ENCODE peak calls at places on chromosomes 13 and 19, in five cellular contexts. One of them, this sample, is unnamed.

GRCh38 chr13:43057653-43058317 is 34.4 kb downstream of the DNAJC15 start:
- DNase-seq in NCI-H1417 treated with DMSO at 0.1 percent for 48 hours: no peak
- DNase-seq in T-helper 1 cell: peak; percentile 55
- DNase-seq in astrocyte of the spinal cord: peak; percentile 92
- DNase-seq in activated T-cell treated with anti-CD3 and anti-CD28 coated beads for 1 hour: no peak
- DNase-seq in this sample: peak; percentile 25

GRCh38 chr13:37775871-37776270 is 93.7 kb downstream of the TRPC4 start:
- DNase-seq in NCI-H1417 treated with DMSO at 0.1 percent for 48 hours: no peak
- DNase-seq in T-helper 1 cell: no peak
- DNase-seq in astrocyte of the spinal cord: peak; percentile 47
- DNase-seq in activated T-cell treated with anti-CD3 and anti-CD28 coated beads for 1 hour: no peak
- DNase-seq in this sample: no peak

GRCh38 chr13:20412761-20413355 is 112.8 kb downstream of the CRYL1 start:
- DNase-seq in NCI-H1417 treated with DMSO at 0.1 percent for 48 hours: no peak
- DNase-seq in T-helper 1 cell: no peak
- DNase-seq in astrocyte of the spinal cord: no peak
- DNase-seq in activated T-cell treated with anti-CD3 and anti-CD28 coated beads for 1 hour: no peak
- DNase-seq in this sample: no peak

GRCh38 chr13:112911883-112912282 is 57.1 kb upstream of the MCF2L start:
- DNase-seq in NCI-H1417 treated with DMSO at 0.1 percent for 48 hours: no peak
- DNase-seq in T-helper 1 cell: no peak
- DNase-seq in astrocyte of the spinal cord: no peak
- DNase-seq in activated T-cell treated with anti-CD3 and anti-CD28 coated beads for 1 hour: no peak
- DNase-seq in this sample: no peak

GRCh38 chr19:15234525-15235130 is 2.4 kb upstream of the EPHX3 start:
- DNase-seq in NCI-H1417 treated with DMSO at 0.1 percent for 48 hours: no peak
- DNase-seq in T-helper 1 cell: no peak
- DNase-seq in astrocyte of the spinal cord: no peak
- DNase-seq in activated T-cell treated with anti-CD3 and anti-CD28 coated beads for 1 hour: no peak
- DNase-seq in this sample: no peak

GRCh38 chr13:70333752-70334151 is 225.5 kb upstream of the KLHL1 start:
- DNase-seq in NCI-H1417 treated with DMSO at 0.1 percent for 48 hours: no peak
- DNase-seq in T-helper 1 cell: no peak
- DNase-seq in astrocyte of the spinal cord: no peak
- DNase-seq in activated T-cell treated with anti-CD3 and anti-CD28 coated beads for 1 hour: no peak
- DNase-seq in this sample: no peak

GRCh38 chr19:33413426-33413725 is 39.9 kb downstream of the CEBPG start:
- DNase-seq in NCI-H1417 treated with DMSO at 0.1 percent for 48 hours: no peak
- DNase-seq in T-helper 1 cell: no peak
- DNase-seq in astrocyte of the spinal cord: no peak
- DNase-seq in activated T-cell treated with anti-CD3 and anti-CD28 coated beads for 1 hour: no peak
- DNase-seq in this sample: no peak

GRCh38 chr13:21670883-21671792 is at the start of gene FGF9:
- DNase-seq in NCI-H1417 treated with DMSO at 0.1 percent for 48 hours: no peak
- DNase-seq in T-helper 1 cell: peak; percentile 70
- DNase-seq in astrocyte of the spinal cord: peak; percentile 74
- DNase-seq in activated T-cell treated with anti-CD3 and anti-CD28 coated beads for 1 hour: peak; percentile 65
- DNase-seq in this sample: no peak

GRCh38 chr19:34639491-34640085 is 37.4 kb downstream of the SCGB2B2 start:
- DNase-seq in NCI-H1417 treated with DMSO at 0.1 percent for 48 hours: no peak
- DNase-seq in T-helper 1 cell: peak; percentile 73
- DNase-seq in astrocyte of the spinal cord: peak; percentile 32
- DNase-seq in activated T-cell treated with anti-CD3 and anti-CD28 coated beads for 1 hour: peak; percentile 73
- DNase-seq in this sample: peak; percentile 46

GRCh38 chr19:39705578-39706188 is 1.4 kb downstream of the LGALS14 start:
- DNase-seq in NCI-H1417 treated with DMSO at 0.1 percent for 48 hours: no peak
- DNase-seq in T-helper 1 cell: no peak
- DNase-seq in astrocyte of the spinal cord: no peak
- DNase-seq in activated T-cell treated with anti-CD3 and anti-CD28 coated beads for 1 hour: no peak
- DNase-seq in this sample: no peak

GRCh38 chr19:3075605-3076431 is 13.5 kb upstream of the TLE5 start:
- DNase-seq in NCI-H1417 treated with DMSO at 0.1 percent for 48 hours: peak; percentile 53
- DNase-seq in T-helper 1 cell: peak; percentile 72
- DNase-seq in astrocyte of the spinal cord: no peak
- DNase-seq in activated T-cell treated with anti-CD3 and anti-CD28 coated beads for 1 hour: peak; percentile 76
- DNase-seq in this sample: no peak

GRCh38 chr19:12000152-12000981 is 35.1 kb downstream of the ZNF433 start:
- DNase-seq in NCI-H1417 treated with DMSO at 0.1 percent for 48 hours: no peak
- DNase-seq in T-helper 1 cell: no peak
- DNase-seq in astrocyte of the spinal cord: peak; percentile 42
- DNase-seq in activated T-cell treated with anti-CD3 and anti-CD28 coated beads for 1 hour: no peak
- DNase-seq in this sample: no peak

GRCh38 chr13:69035771-69036170 is 1071.9 kb upstream of the ATXN8OS start:
- DNase-seq in NCI-H1417 treated with DMSO at 0.1 percent for 48 hours: no peak
- DNase-seq in T-helper 1 cell: no peak
- DNase-seq in astrocyte of the spinal cord: no peak
- DNase-seq in activated T-cell treated with anti-CD3 and anti-CD28 coated beads for 1 hour: no peak
- DNase-seq in this sample: no peak

GRCh38 chr19:53057904-53058579 is 13.5 kb downstream of the ERVV-2 start:
- DNase-seq in NCI-H1417 treated with DMSO at 0.1 percent for 48 hours: no peak
- DNase-seq in T-helper 1 cell: no peak
- DNase-seq in astrocyte of the spinal cord: no peak
- DNase-seq in activated T-cell treated with anti-CD3 and anti-CD28 coated beads for 1 hour: no peak
- DNase-seq in this sample: no peak

GRCh38 chr19:30631035-30631375 is 258.8 kb downstream of the ZNF536 start:
- DNase-seq in NCI-H1417 treated with DMSO at 0.1 percent for 48 hours: no peak
- DNase-seq in T-helper 1 cell: no peak
- DNase-seq in astrocyte of the spinal cord: no peak
- DNase-seq in activated T-cell treated with anti-CD3 and anti-CD28 coated beads for 1 hour: no peak
- DNase-seq in this sample: no peak